ENCODE peak calls at places on chromosomes 4 and X, in six cellular contexts. X, K, P, O, M and N are unnamed samples.

GRCh38 chr4:8410641-8411271 is 29.8 kb downstream of the ACOX3 start:
- DNase-seq in X (no peak), K (peak; percentile 81), P (peak; percentile 85), O (no peak), M (peak; percentile 80), N (no peak)

GRCh38 chrX:40495659-40496058 is 85.1 kb upstream of the ATP6AP2 start:
- DNase-seq in X (no peak), K (no peak), P (no peak), O (no peak), M (no peak), N (no peak)

GRCh38 chr4:4443821-4444220 is 56.9 kb downstream of the NSG1 start:
- DNase-seq in X (no peak), K (no peak), P (no peak), O (no peak), M (no peak), N (no peak)

GRCh38 chr4:19455196-19455595 is 796.5 kb upstream of the SLIT2 start:
- DNase-seq in X (no peak), K (no peak), P (no peak), O (no peak), M (no peak), N (no peak)

GRCh38 chrX:82141942-82142341 is 940.0 kb downstream of the SH3BGRL start:
- DNase-seq in X (no peak), K (no peak), P (no peak), O (no peak), M (no peak), N (no peak)

GRCh38 chrX:9682456-9682855 is 83.2 kb downstream of the GPR143 start:
- DNase-seq in X (no peak), K (no peak), P (peak; percentile 43), O (no peak), M (no peak), N (no peak)

GRCh38 chr4:86032476-86033022 is 327.3 kb downstream of the MAPK10 start:
- DNase-seq in X (no peak), K (no peak), P (no peak), O (peak; percentile 86), M (no peak), N (no peak)

GRCh38 chr4:183797041-183797444 is 108.1 kb upstream of the STOX2 start:
- DNase-seq in X (peak; percentile 89), K (peak; percentile 34), P (no peak), O (no peak), M (no peak), N (peak; percentile 79)

GRCh38 chr4:14700544-14700943 is 301.7 kb upstream of the CPEB2 start:
- DNase-seq in X (no peak), K (no peak), P (no peak), O (no peak), M (no peak), N (no peak)

GRCh38 chr4:2591189-2591588 is 54.7 kb downstream of the FAM193A start:
- DNase-seq in X (no peak), K (no peak), P (no peak), O (no peak), M (no peak), N (no peak)

GRCh38 chr4:67087897-67088296 is 457.4 kb downstream of the CENPC start:
- DNase-seq in X (no peak), K (peak; percentile 41), P (peak; percentile 77), O (no peak), M (peak; percentile 27), N (no peak)

GRCh38 chr4:110780538-110780937 is 157.7 kb upstream of the PITX2 start:
- DNase-seq in X (no peak), K (no peak), P (no peak), O (no peak), M (no peak), N (no peak)

GRCh38 chr4:156939801-156940200 is 31.8 kb downstream of the PDGFC start:
- DNase-seq in X (no peak), K (no peak), P (no peak), O (no peak), M (no peak), N (no peak)

GRCh38 chrX:70226048-70226447 is 8.4 kb upstream of the AWAT1 start:
- DNase-seq in X (no peak), K (no peak), P (no peak), O (no peak), M (no peak), N (no peak)

GRCh38 chr4:1969928-1970723 is 38.6 kb downstream of the NELFA start:
- DNase-seq in X (no peak), K (no peak), P (no peak), O (no peak), M (no peak), N (peak; percentile 40)

GRCh38 chrX:80432863-80433262 is 12.6 kb downstream of the TENT5D start:
- DNase-seq in X (no peak), K (no peak), P (no peak), O (no peak), M (no peak), N (no peak)

GRCh38 chr4:87196927-87197326 is 23.5 kb downstream of the KLHL8 start:
- DNase-seq in X (no peak), K (no peak), P (no peak), O (no peak), M (no peak), N (no peak)

GRCh38 chr4:13793020-13793710 is 165.6 kb upstream of the BOD1L1 start:
- DNase-seq in X (no peak), K (no peak), P (no peak), O (no peak), M (no peak), N (no peak)

GRCh38 chrX:103461156-103461555 is 58.1 kb downstream of the RAB40A start:
- DNase-seq in X (no peak), K (no peak), P (no peak), O (no peak), M (no peak), N (no peak)

GRCh38 chrX:136159615-136160025 is 12.3 kb downstream of the FHL1 start:
- DNase-seq in X (no peak), K (no peak), P (no peak), O (no peak), M (no peak), N (no peak)

GRCh38 chr4:14434483-14434882 is 567.8 kb upstream of the CPEB2 start:
- DNase-seq in X (no peak), K (no peak), P (no peak), O (no peak), M (no peak), N (no peak)

GRCh38 chrX:119647552-119648420 is 41.6 kb upstream of the NKRF start:
- DNase-seq in X (no peak), K (no peak), P (no peak), O (no peak), M (no peak), N (no peak)

GRCh38 chrX:68894513-68895338 is 65.9 kb downstream of the EFNB1 start:
- DNase-seq in X (peak; percentile 86), K (peak; percentile 64), P (no peak), O (no peak), M (no peak), N (peak; percentile 86)

GRCh38 chrX:105463483-105463882 is 243.0 kb upstream of the TEX13A start:
- DNase-seq in X (no peak), K (no peak), P (no peak), O (no peak), M (no peak), N (no peak)

GRCh38 chrX:105837227-105837626 is 14.9 kb downstream of the NRK start:
- DNase-seq in X (no peak), K (no peak), P (no peak), O (no peak), M (no peak), N (no peak)

GRCh38 chr4:127781303-127782024 is 658 bp upstream of the HSPA4L start:
- DNase-seq in X (peak; percentile 91), K (peak; percentile 50), P (no peak), O (no peak), M (no peak), N (no peak)

GRCh38 chrX:154546354-154547244 is at the start of gene G6PD:
- DNase-seq in X (peak; percentile 97), K (peak; percentile 80), P (peak; percentile 86), O (no peak), M (peak; percentile 43), N (peak; percentile 96)
- TF ChIP-seq POLR2AphosphoS5 in X (peak; percentile 6), K (no peak), P (peak; percentile 58), O (no peak), M (peak; percentile 65), N (peak; percentile 79)

DNA sequence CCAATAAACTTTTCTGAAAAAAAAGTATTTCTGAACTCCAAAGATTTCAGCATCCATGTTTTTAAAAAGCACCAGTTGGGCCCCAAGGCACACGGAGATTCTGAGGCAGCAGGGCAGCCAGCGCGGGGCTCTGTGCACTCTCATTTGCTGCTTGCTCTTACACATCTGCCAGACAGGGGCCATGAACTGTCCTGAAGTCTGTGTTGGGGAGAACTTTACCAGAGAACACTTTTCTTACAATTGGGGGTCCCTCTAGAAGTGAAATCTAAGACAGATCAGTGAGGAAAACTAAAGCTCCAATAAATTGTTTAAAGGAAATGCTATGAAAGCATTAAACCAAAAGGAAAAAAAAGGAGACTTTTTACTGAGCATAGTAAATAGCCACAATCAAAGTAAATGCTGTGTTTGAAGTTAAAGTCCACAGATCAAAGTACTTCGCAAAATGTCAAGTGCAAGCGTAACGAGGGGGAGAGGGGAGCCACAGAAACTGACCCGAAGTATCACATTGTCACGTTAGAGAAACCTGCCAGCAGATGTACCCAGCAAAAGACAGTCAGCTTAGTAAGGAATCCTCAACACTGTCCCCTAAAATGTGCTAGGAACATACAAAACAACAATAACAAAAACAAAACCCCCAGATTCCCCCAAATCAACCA is 37.8 kb downstream of the SORBS2 start:
- DNase-seq in X (no peak), K (no peak), P (no peak), O (peak; percentile 3), M (peak; percentile 86), N (no peak)
- H3K4me1 ChIP-seq in X (peaks cover 10% of the 10 kb centered on the region), K (peaks cover 36% of the 10 kb centered on the region), P (peaks cover 21% of the 10 kb centered on the region), O (peaks cover 9% of the 10 kb centered on the region), M (peaks cover 55% of the 10 kb centered on the region), N (peaks cover 28% of the 10 kb centered on the region)

GRCh38 chrX:134542485-134542884 is 82.5 kb downstream of the HPRT1 start:
- DNase-seq in X (no peak), K (no peak), P (no peak), O (no peak), M (no peak), N (no peak)

GRCh38 chrX:134544614-134545255 is 84.8 kb downstream of the HPRT1 start:
- DNase-seq in X (peak; percentile 58), K (peak; percentile 44), P (peak; percentile 54), O (no peak), M (no peak), N (no peak)

GRCh38 chrX:134545524-134545923 is 85.6 kb downstream of the HPRT1 start:
- DNase-seq in X (no peak), K (no peak), P (no peak), O (no peak), M (no peak), N (no peak)

GRCh38 chrX:134543201-134543797 is 83.3 kb downstream of the HPRT1 start:
- DNase-seq in X (no peak), K (no peak), P (no peak), O (no peak), M (no peak), N (no peak)

DNA sequence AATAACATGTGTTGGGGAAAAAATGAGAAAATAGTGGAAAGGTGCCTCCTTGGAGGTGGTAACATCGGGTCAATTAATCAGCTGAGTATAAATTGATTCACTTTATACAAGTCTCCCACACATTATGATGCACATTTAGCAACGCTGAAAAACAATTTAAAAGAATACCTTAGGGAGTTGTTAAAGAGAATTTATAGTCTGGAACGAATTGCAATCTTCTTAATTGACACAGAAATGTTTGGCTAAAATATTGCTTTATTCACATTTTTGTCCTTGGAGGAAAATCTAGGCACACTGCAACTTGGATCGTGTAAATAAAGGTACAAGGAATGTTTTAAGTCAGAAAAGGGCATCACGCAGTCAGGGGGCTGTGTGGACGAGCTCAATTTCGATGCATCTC is 84.2 kb downstream of the HPRT1 start:
- DNase-seq in X (no peak), K (no peak), P (no peak), O (no peak), M (no peak), N (no peak)
- TF ChIP-seq POLR2AphosphoS5 in X (no peak), K (no peak), P (no peak), O (no peak), M (no peak), N (no peak)

GRCh38 chrX:17546356-17546755 is 171.4 kb downstream of the NHS start:
- DNase-seq in X (no peak), K (no peak), P (no peak), O (no peak), M (no peak), N (no peak)
- H3K4me1 ChIP-seq in X (no peaks in the 10 kb centered on the region), K (no peaks in the 10 kb centered on the region), P (peaks cover 14% of the 10 kb centered on the region), O (peaks cover 12% of the 10 kb centered on the region), M (peaks cover 9% of the 10 kb centered on the region), N (no peaks in the 10 kb centered on the region)